ENCODE peak calls at places on chromosome 12, in seven cellular contexts. One of them, this sample, is unnamed.

GRCh38 chr12:132257955-132258490 is 71.4 kb downstream of the GALNT9 start:
- DNase-seq in body of pancreas: no peak
- DNase-seq in RWPE1: no peak
- DNase-seq in fibroblast of pulmonary artery: no peak
- DNase-seq in stomach: no peak
- DNase-seq in MCF 10A: no peak
- DNase-seq in COR-L47: no peak
- DNase-seq in this sample: no peak

GRCh38 chr12:85575115-85576096 is 260.8 kb downstream of the RASSF9 start:
- DNase-seq in RWPE1: peak; percentile 63
- DNase-seq in COR-L47: peak; percentile 70
- DNase-seq in stomach: peak; percentile 53
- DNase-seq in fibroblast of pulmonary artery: peak; percentile 83
- DNase-seq in body of pancreas: peak; percentile 50
- DNase-seq in MCF 10A: peak; percentile 79
- DNase-seq in this sample: peak; percentile 64

GRCh38 chr12:103538397-103538796 is 42.6 kb upstream of the C12orf42 start:
- DNase-seq in fibroblast of pulmonary artery: no peak
- DNase-seq in COR-L47: no peak
- DNase-seq in body of pancreas: no peak
- DNase-seq in MCF 10A: no peak
- DNase-seq in RWPE1: peak; percentile 16
- DNase-seq in stomach: no peak
- DNase-seq in this sample: no peak

GRCh38 chr12:50088577-50089335 is 3.6 kb downstream of the SMARCD1 start:
- DNase-seq in stomach: peak; percentile 68
- DNase-seq in fibroblast of pulmonary artery: peak; percentile 63
- DNase-seq in MCF 10A: peak; percentile 73
- DNase-seq in body of pancreas: peak; percentile 70
- DNase-seq in COR-L47: peak; percentile 51
- DNase-seq in RWPE1: peak; percentile 47
- DNase-seq in this sample: peak; percentile 84

GRCh38 chr12:78156751-78157150 is 326.1 kb downstream of the NAV3 start:
- DNase-seq in MCF 10A: no peak
- DNase-seq in body of pancreas: no peak
- DNase-seq in fibroblast of pulmonary artery: no peak
- DNase-seq in RWPE1: no peak
- DNase-seq in stomach: no peak
- DNase-seq in COR-L47: no peak
- DNase-seq in this sample: no peak

GRCh38 chr12:69900720-69901131 is 75.7 kb downstream of the MYRFL start:
- DNase-seq in fibroblast of pulmonary artery: peak; percentile 80
- DNase-seq in stomach: peak; percentile 75
- DNase-seq in MCF 10A: peak; percentile 92
- DNase-seq in RWPE1: peak; percentile 47
- DNase-seq in COR-L47: peak; percentile 89
- DNase-seq in body of pancreas: peak; percentile 78
- DNase-seq in this sample: peak; percentile 83

GRCh38 chr12:114339626-114340025 is 66.3 kb downstream of the TBX5 start:
- DNase-seq in fibroblast of pulmonary artery: peak; percentile 13
- DNase-seq in COR-L47: no peak
- DNase-seq in MCF 10A: no peak
- DNase-seq in stomach: no peak
- DNase-seq in RWPE1: no peak
- DNase-seq in body of pancreas: no peak
- DNase-seq in this sample: no peak

GRCh38 chr12:38921025-38921677 is 15.8 kb upstream of the CPNE8 start:
- DNase-seq in stomach: peak; percentile 50
- DNase-seq in MCF 10A: peak; percentile 84
- DNase-seq in COR-L47: peak; percentile 47
- DNase-seq in body of pancreas: peak; percentile 56
- DNase-seq in fibroblast of pulmonary artery: peak; percentile 72
- DNase-seq in RWPE1: peak; percentile 54
- DNase-seq in this sample: peak; percentile 82

This sample was measured in small intestine.